ENCODE peak calls at places on chromosomes 3 and 15, in seven cellular contexts. F, K, S, V, M, U and Y are unnamed samples.

GRCh38 chr3:69744507-69744906 is 5.2 kb downstream of the MITF start:
- DNase-seq in F (no peak), K (no peak), S (no peak), V (no peak), M (no peak), U (no peak), Y (no peak)

GRCh38 chr3:113532698-113533533 is 561 bp downstream of the SIDT1 start:
- DNase-seq in F (no peak), K (peak; percentile 14), S (peak; percentile 3), V (peak; percentile 29), M (no peak), U (no peak), Y (no peak)

GRCh38 chr15:101127503-101128076 is 124.3 kb downstream of the CHSY1 start:
- DNase-seq in F (peak; percentile 15), K (no peak), S (peak; percentile 99), V (peak; percentile 79), M (peak; percentile 55), U (peak; percentile 69), Y (peak; percentile 86)

GRCh38 chr3:88003115-88003755 is 55.6 kb downstream of the CGGBP1 start:
- DNase-seq in F (peak; percentile 50), K (no peak), S (peak; percentile 63), V (no peak), M (no peak), U (peak; percentile 66), Y (peak; percentile 68)

GRCh38 chr3:136070953-136071949 is 105.7 kb downstream of the PPP2R3A start:
- DNase-seq in F (no peak), K (no peak), S (peak; percentile 38), V (no peak), M (no peak), U (peak; percentile 13), Y (peak; percentile 11)

GRCh38 chr3:47865192-47865591 is 62.3 kb downstream of the DHX30 start:
- DNase-seq in F (no peak), K (no peak), S (no peak), V (no peak), M (no peak), U (no peak), Y (no peak)

GRCh38 chr3:50365080-50365841 is 5.9 kb upstream of the TMEM115 start:
- DNase-seq in F (peak; percentile 70), K (peak; percentile 87), S (peak; percentile 60), V (peak; percentile 79), M (peak; percentile 74), U (peak; percentile 88), Y (peak; percentile 84)

GRCh38 chr15:48459571-48460461 is 128.6 kb downstream of the DUT start:
- DNase-seq in F (peak; percentile 78), K (no peak), S (peak; percentile 75), V (no peak), M (no peak), U (peak; percentile 34), Y (peak; percentile 35)

GRCh38 chr3:182233405-182233804 is 521.7 kb downstream of the SOX2 start:
- DNase-seq in F (no peak), K (no peak), S (no peak), V (no peak), M (no peak), U (no peak), Y (no peak)

DNA sequence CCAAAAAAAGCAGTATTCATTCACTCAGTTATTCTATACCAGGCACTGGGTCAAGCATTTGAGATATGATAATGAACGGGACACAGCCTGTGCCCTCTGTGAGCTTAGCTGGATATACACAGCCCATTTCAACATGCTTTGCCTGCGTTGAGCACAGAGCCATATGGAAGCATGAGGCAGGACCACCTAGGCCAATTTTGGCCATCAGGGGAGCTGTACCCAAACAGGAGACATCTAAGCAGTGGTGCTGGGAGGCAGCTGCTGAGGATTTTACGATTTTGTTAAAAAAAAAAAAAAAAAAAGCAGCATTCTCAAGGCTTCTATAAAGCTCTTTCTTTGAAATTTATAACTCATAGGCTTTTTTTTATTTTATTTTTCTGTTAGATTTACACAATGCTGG is 87.2 kb upstream of the SLC2A2 start:
- DNase-seq in F (no peak), K (no peak), S (no peak), V (no peak), M (no peak), U (no peak), Y (no peak)
- TF ChIP-seq CTCF in F (no peak), K (peak; percentile 38), S (no peak), V (no peak), M (no peak), U (no peak), Y (no peak)

GRCh38 chr3:101131767-101132166 is 138.5 kb upstream of the ABI3BP start:
- DNase-seq in F (no peak), K (no peak), S (no peak), V (no peak), M (no peak), U (no peak), Y (no peak)
- TF ChIP-seq CTCF in F (no peak), K (no peak), S (no peak), V (no peak), M (no peak), U (no peak), Y (no peak)

GRCh38 chr15:60772395-60773120 is 293.6 kb upstream of the ICE2 start:
- DNase-seq in F (no peak), K (no peak), S (no peak), V (no peak), M (no peak), U (no peak), Y (peak; percentile 6)
- TF ChIP-seq CTCF in F (no peak), K (no peak), S (no peak), V (no peak), M (no peak), U (no peak), Y (no peak)

GRCh38 chr3:10707089-10707983 is 108.7 kb upstream of the SLC6A11 start:
- DNase-seq in F (no peak), K (peak; percentile 44), S (no peak), V (no peak), M (no peak), U (no peak), Y (no peak)

GRCh38 chr3:10706156-10707088 is 109.6 kb upstream of the SLC6A11 start:
- DNase-seq in F (no peak), K (no peak), S (no peak), V (no peak), M (no peak), U (no peak), Y (no peak)

GRCh38 chr3:10700821-10701220 is 115.2 kb upstream of the SLC6A11 start:
- DNase-seq in F (no peak), K (no peak), S (no peak), V (no peak), M (no peak), U (no peak), Y (no peak)

GRCh38 chr3:10702961-10703740 is 112.9 kb upstream of the SLC6A11 start:
- DNase-seq in F (peak; percentile 44), K (peak; percentile 37), S (no peak), V (no peak), M (peak; percentile 74), U (peak; percentile 11), Y (no peak)

DNA sequence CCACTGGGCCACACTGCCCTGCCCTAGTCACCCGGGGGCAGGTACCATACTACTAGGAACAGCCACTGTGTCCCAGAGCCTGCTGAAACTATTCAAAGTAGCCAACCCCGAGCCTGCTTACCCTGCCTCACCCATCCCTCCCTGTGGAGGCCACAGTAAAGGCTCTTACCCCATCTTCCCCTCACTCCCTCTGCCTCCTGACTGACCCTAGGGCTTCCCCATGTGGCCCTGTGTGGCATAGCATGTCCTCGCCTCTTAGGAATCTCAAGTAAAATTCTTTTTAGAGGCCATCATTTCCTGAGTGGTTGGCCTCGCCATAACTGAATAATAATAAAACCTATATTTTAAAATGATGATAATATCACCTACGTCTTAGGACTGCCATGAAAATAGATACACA is 112.2 kb upstream of the SLC6A11 start:
- DNase-seq in F (peak; percentile 38), K (no peak), S (peak; percentile 14), V (no peak), M (no peak), U (peak; percentile 46), Y (peak; percentile 42)
- TF ChIP-seq CTCF in F (peak; percentile 46), K (peak; percentile 44), S (peak; percentile 43), V (no peak), M (no peak), U (peak; percentile 36), Y (peak; percentile 18)

GRCh38 chr15:99615460-99615859 is 49.7 kb downstream of the MEF2A start:
- DNase-seq in F (no peak), K (no peak), S (no peak), V (no peak), M (no peak), U (no peak), Y (no peak)
- TF ChIP-seq CTCF in F (no peak), K (no peak), S (no peak), V (no peak), M (no peak), U (no peak), Y (no peak)